ENCODE peak calls at places on chromosome 1, in seven cellular contexts. A is thyroid gland; D is body of pancreas; W is naive thymus-derived CD4-positive, alpha-beta T cell; Q is heart left ventricle; I is upper lobe of left lung; H is HCT116. R is an unnamed sample. For H3K4me1, the result is how much of the 10 kb centered on the place peaks cover.

GRCh38 chr1:197744979-197745378 is 30.3 kb downstream of the DENND1B start:
- DNase-seq in A (no peak), D (no peak), W (no peak), Q (no peak), I (no peak), H (no peak), R (no peak)

GRCh38 chr1:8194481-8195227 is 123.3 kb upstream of the SLC45A1 start:
- DNase-seq in A (no peak), D (no peak), W (no peak), Q (no peak), I (no peak), H (peak), R (no peak)

GRCh38 chr1:26015358-26015757 is 6.2 kb upstream of the EXTL1 start:
- DNase-seq in A (no peak), D (no peak), W (no peak), Q (no peak), I (no peak), H (no peak), R (no peak)

GRCh38 chr1:99441234-99442095 is 177.2 kb downstream of the PLPPR4 start:
- DNase-seq in A (no peak), D (no peak), W (no peak), Q (no peak), I (no peak), H (no peak), R (no peak)

GRCh38 chr1:218473527-218473926 is 128.4 kb downstream of the TGFB2 start:
- DNase-seq in A (no peak), D (no peak), W (no peak), Q (no peak), I (no peak), H (no peak), R (no peak)

GRCh38 chr1:239879321-239880170 is 212.1 kb upstream of the FMN2 start:
- DNase-seq in A (no peak), D (no peak), W (no peak), Q (no peak), I (peak), H (no peak), R (no peak)

GRCh38 chr1:67058761-67059160 is 4.8 kb upstream of the SLC35D1 start:
- DNase-seq in A (no peak), D (no peak), W (no peak), Q (no peak), I (no peak), H (no peak), R (no peak)

GRCh38 chr1:236421022-236421421 is 26.9 kb downstream of the EDARADD start:
- DNase-seq in A (no peak), D (no peak), W (no peak), Q (no peak), I (no peak), H (no peak), R (peak)

GRCh38 chr1:199734186-199734585 is 293.3 kb upstream of the NR5A2 start:
- DNase-seq in A (no peak), D (no peak), W (no peak), Q (no peak), I (no peak), H (no peak), R (no peak)

GRCh38 chr1:209375097-209375496 is 208.4 kb upstream of the CAMK1G start:
- DNase-seq in A (no peak), D (no peak), W (no peak), Q (no peak), I (no peak), H (no peak), R (no peak)

GRCh38 chr1:210416049-210416448 is 87.3 kb downstream of the HHAT start:
- DNase-seq in A (no peak), D (no peak), W (no peak), Q (no peak), I (no peak), H (no peak), R (no peak)

GRCh38 chr1:66090863-66091457 is 298.3 kb downstream of the PDE4B start:
- DNase-seq in A (no peak), D (no peak), W (no peak), Q (no peak), I (no peak), H (no peak), R (no peak)

GRCh38 chr1:153929981-153930948 is 7.5 kb upstream of the GATAD2B start:
- DNase-seq in A (no peak), D (no peak), W (no peak), Q (no peak), I (no peak), H (no peak), R (peak)
- H3K4me1 ChIP-seq in A (under half), D (under half), W (under half), Q (under half), I (under half), H (under half), R (under half)

GRCh38 chr1:167634435-167634834 is 4.4 kb downstream of the RCSD1 start:
- DNase-seq in A (no peak), D (no peak), W (no peak), Q (no peak), I (no peak), H (no peak), R (no peak)

GRCh38 chr1:167638064-167638463 is 8.0 kb downstream of the RCSD1 start:
- DNase-seq in A (no peak), D (no peak), W (no peak), Q (no peak), I (no peak), H (no peak), R (no peak)

GRCh38 chr1:167633258-167633944 is 3.4 kb downstream of the RCSD1 start:
- DNase-seq in A (no peak), D (no peak), W (no peak), Q (no peak), I (no peak), H (no peak), R (no peak)

GRCh38 chr1:167635941-167636340 is 5.9 kb downstream of the RCSD1 start:
- DNase-seq in A (no peak), D (no peak), W (no peak), Q (no peak), I (no peak), H (no peak), R (no peak)

GRCh38 chr1:167635233-167635648 is 5.2 kb downstream of the RCSD1 start:
- DNase-seq in A (no peak), D (peak), W (no peak), Q (peak), I (peak), H (no peak), R (no peak)
- H3K4me1 ChIP-seq in A (under half), D (under half), W (half or more), Q (half or more), I (under half), H (under half), R (under half)

GRCh38 chr1:147837129-147837776 is 65.3 kb upstream of the GJA8 start:
- DNase-seq in A (no peak), D (no peak), W (no peak), Q (no peak), I (no peak), H (no peak), R (no peak)

GRCh38 chr1:147834810-147835209 is 67.8 kb upstream of the GJA8 start:
- DNase-seq in A (no peak), D (no peak), W (no peak), Q (no peak), I (no peak), H (no peak), R (no peak)

GRCh38 chr1:147834189-147834588 is 68.4 kb upstream of the GJA8 start:
- DNase-seq in A (no peak), D (no peak), W (no peak), Q (no peak), I (no peak), H (no peak), R (no peak)

GRCh38 chr1:147837845-147838363 is 64.7 kb upstream of the GJA8 start:
- DNase-seq in A (no peak), D (no peak), W (no peak), Q (no peak), I (no peak), H (no peak), R (no peak)

GRCh38 chr1:147833231-147833840 is 69.3 kb upstream of the GJA8 start:
- DNase-seq in A (no peak), D (no peak), W (no peak), Q (no peak), I (peak), H (no peak), R (peak)
- H3K4me1 ChIP-seq in A (under half), D (under half), W (under half), Q (under half), I (under half), H (under half), R (under half)

GRCh38 chr1:230155021-230155420 is 88.0 kb downstream of the GALNT2 start:
- DNase-seq in A (no peak), D (no peak), W (no peak), Q (no peak), I (no peak), H (no peak), R (no peak)
- H3K4me1 ChIP-seq in A (under half), D (half or more), W (under half), Q (under half), I (half or more), H (under half), R (under half)

R was measured in Caco-2.